ENCODE peak calls at places on chromosomes 11 and 22, in six cellular contexts. P, B, H, Y, G and Q are unnamed samples.

GRCh38 chr11:30258679-30259078 is 27.9 kb downstream of the FSHB start:
- DNase-seq in Y (no peak), B (no peak), G (no peak), P (no peak), H (no peak), Q (no peak)

GRCh38 chr11:117517097-117517496 is 189.4 kb downstream of the CEP164 start:
- DNase-seq in Y (no peak), H (no peak), G (no peak), P (no peak), B (no peak), Q (no peak)

GRCh38 chr11:85423331-85423730 is 203.8 kb downstream of the DLG2 start:
- DNase-seq in B (no peak), H (peak; percentile 50), P (no peak), G (peak; percentile 76), Y (no peak), Q (no peak)

GRCh38 chr22:17167486-17167885 is 8.4 kb upstream of the HDHD5 start:
- DNase-seq in Y (peak; percentile 34), H (no peak), G (no peak), P (peak; percentile 74), B (no peak), Q (peak; percentile 78)

GRCh38 chr11:72224587-72225410 is at the start of gene INPPL1:
- DNase-seq in H (peak; percentile 64), B (peak; percentile 65), P (peak; percentile 72), Y (peak; percentile 72), G (no peak), Q (peak; percentile 87)

GRCh38 chr11:59174664-59175033 is 2.7 kb downstream of the DTX4 start:
- DNase-seq in B (no peak), H (peak; percentile 70), G (no peak), P (no peak), Y (no peak), Q (no peak)

GRCh38 chr11:69815973-69816372 is 3.2 kb downstream of the FGF3 start:
- DNase-seq in Y (no peak), H (no peak), B (no peak), G (no peak), P (no peak), Q (no peak)

GRCh38 chr22:20324139-20324516 is 4.3 kb upstream of the DGCR6L start:
- DNase-seq in P (no peak), B (no peak), Y (no peak), H (no peak), G (no peak), Q (peak; percentile 8)

GRCh38 chr22:17707526-17707925 is 66.7 kb downstream of the BID start:
- DNase-seq in G (no peak), B (no peak), P (no peak), Y (no peak), H (no peak), Q (no peak)

GRCh38 chr11:123351375-123351774 is 78.7 kb upstream of the GRAMD1B start:
- DNase-seq in P (peak; percentile 44), G (peak; percentile 97), B (no peak), H (no peak), Y (peak; percentile 24), Q (no peak)

GRCh38 chr11:120058931-120059330 is 79.0 kb downstream of the TRIM29 start:
- DNase-seq in P (no peak), B (no peak), G (no peak), Y (no peak), H (no peak), Q (no peak)

GRCh38 chr11:117814766-117815261 is 9.7 kb downstream of the FXYD2 start:
- DNase-seq in Y (no peak), G (peak; percentile 71), B (peak; percentile 46), P (no peak), H (peak; percentile 94), Q (peak; percentile 84)

GRCh38 chr11:28932940-28933339 is 824.8 kb downstream of the METTL15 start:
- DNase-seq in Y (no peak), P (no peak), H (no peak), G (no peak), B (no peak), Q (no peak)

GRCh38 chr11:68149417-68149816 is 28.2 kb upstream of the CHKA start:
- DNase-seq in B (no peak), Y (peak; percentile 42), G (no peak), H (no peak), P (no peak), Q (no peak)

GRCh38 chr11:8059571-8060011 is 21.4 kb upstream of the TUB start:
- DNase-seq in H (no peak), G (no peak), B (no peak), Y (no peak), P (no peak), Q (no peak)

GRCh38 chr22:44658371-44658953 is 43.5 kb upstream of the PRR5 start:
- DNase-seq in H (peak; percentile 39), G (peak; percentile 44), Y (peak; percentile 66), P (peak; percentile 45), B (no peak), Q (no peak)

GRCh38 chr11:13169709-13170108 is 107.9 kb upstream of the BMAL1 start:
- DNase-seq in P (no peak), G (no peak), B (no peak), H (no peak), Y (no peak), Q (no peak)

GRCh38 chr11:63769044-63769718 is 606 bp upstream of the ZFTA start:
- DNase-seq in Y (peak; percentile 48), B (no peak), G (peak; percentile 31), P (peak; percentile 24), H (peak; percentile 43), Q (peak; percentile 26)

GRCh38 chr11:95119361-95120060 is 29.9 kb downstream of the ENDOD1 start:
- DNase-seq in P (no peak), Y (no peak), G (no peak), H (no peak), B (peak; percentile 70), Q (no peak)

GRCh38 chr11:62934496-62934785 is 13.3 kb upstream of the CHRM1 start:
- DNase-seq in H (no peak), B (no peak), Y (no peak), G (no peak), P (no peak), Q (no peak)

GRCh38 chr11:34356576-34356917 is 1.3 kb downstream of the ABTB2 start:
- DNase-seq in H (no peak), P (no peak), Y (no peak), G (no peak), B (no peak), Q (no peak)

GRCh38 chr11:78209478-78209877 is 20.8 kb downstream of the USP35 start:
- DNase-seq in Y (no peak), B (no peak), G (no peak), P (no peak), H (no peak), Q (no peak)

GRCh38 chr11:100557830-100558611 is 129.1 kb upstream of the ARHGAP42 start:
- DNase-seq in Y (no peak), H (no peak), P (no peak), B (no peak), G (no peak), Q (no peak)

GRCh38 chr11:27100534-27100933 is 59.9 kb downstream of the BBOX1 start:
- DNase-seq in H (no peak), P (no peak), Y (no peak), G (no peak), B (no peak), Q (no peak)

GRCh38 chr22:30361916-30362631 is 5.3 kb downstream of the CCDC157 start:
- DNase-seq in P (no peak), H (no peak), G (no peak), B (no peak), Y (no peak), Q (no peak)

GRCh38 chr11:125173556-125173955 is 9.0 kb downstream of the PKNOX2 start:
- DNase-seq in G (no peak), P (no peak), Y (no peak), H (no peak), B (no peak), Q (no peak)

GRCh38 chr22:37566903-37567798 is 6.9 kb downstream of the CDC42EP1 start:
- DNase-seq in P (peak; percentile 79), B (peak; percentile 90), G (peak; percentile 79), H (peak; percentile 95), Y (peak; percentile 85), Q (peak; percentile 96)

GRCh38 chr11:11313902-11314692 is 39.0 kb downstream of the CSNK2A3 start:
- DNase-seq in G (no peak), Y (no peak), B (no peak), P (peak; percentile 61), H (no peak), Q (no peak)

GRCh38 chr11:11313426-11313825 is 39.6 kb downstream of the CSNK2A3 start:
- DNase-seq in P (no peak), G (no peak), B (no peak), Y (no peak), H (no peak), Q (no peak)

GRCh38 chr11:11311169-11311568 is 41.9 kb downstream of the CSNK2A3 start:
- DNase-seq in H (no peak), P (no peak), Y (no peak), B (no peak), G (no peak), Q (no peak)

GRCh38 chr11:11309906-11310305 is 43.1 kb downstream of the CSNK2A3 start:
- DNase-seq in H (no peak), G (no peak), B (no peak), Y (no peak), P (no peak), Q (no peak)

GRCh38 chr11:11312738-11313137 is 40.3 kb downstream of the CSNK2A3 start:
- DNase-seq in G (no peak), B (no peak), P (no peak), Y (no peak), H (no peak), Q (no peak)
- H3K27me3 ChIP-seq in G (no peaks in the 10 kb centered on the region), B (no peaks in the 10 kb centered on the region), P (no peaks in the 10 kb centered on the region), Y (no peaks in the 10 kb centered on the region), H (no peaks in the 10 kb centered on the region), Q (no peaks in the 10 kb centered on the region)

DNA sequence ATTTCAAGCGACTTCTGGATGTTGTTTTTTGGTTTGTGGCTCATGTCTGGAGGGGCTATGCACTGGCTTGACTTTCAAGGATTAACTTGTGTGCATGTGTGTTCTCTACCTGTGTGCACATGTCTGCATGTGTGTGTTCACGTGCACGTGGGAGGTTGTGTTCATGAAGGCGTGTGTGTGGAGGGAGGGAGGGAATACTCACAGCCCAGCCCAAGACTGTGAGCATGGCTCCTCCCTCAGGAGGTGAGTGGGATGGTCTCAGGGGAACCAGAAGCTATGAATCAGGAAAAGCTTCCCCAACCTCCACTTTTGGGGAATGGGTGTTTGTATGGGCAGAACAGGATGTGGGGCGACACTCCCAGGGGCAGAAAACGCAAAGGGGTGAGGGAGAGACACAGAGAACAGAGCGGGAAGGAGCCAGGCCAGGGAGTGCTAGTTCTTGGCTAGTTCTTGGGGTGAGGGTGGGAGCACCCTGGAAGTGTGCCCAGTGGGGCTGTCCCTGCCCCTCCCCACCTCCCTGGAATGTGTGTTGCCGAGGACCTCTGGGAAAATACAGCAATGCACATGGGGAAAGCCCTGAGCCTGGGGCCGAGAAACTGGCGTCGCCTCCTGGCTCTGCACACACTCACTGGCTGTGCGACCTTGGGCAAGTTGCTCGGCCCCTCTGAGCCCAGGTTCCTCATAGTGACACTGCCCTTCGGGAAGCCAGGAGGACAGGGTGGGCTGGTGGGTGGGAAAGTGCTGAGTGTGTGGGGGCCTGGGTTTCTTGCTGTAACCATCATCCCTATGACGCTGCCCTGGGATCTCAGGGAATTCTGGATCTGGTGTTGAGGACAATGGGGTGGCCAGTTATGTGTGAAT is 16.9 kb upstream of the ALX4 start:
- DNase-seq in Y (no peak), G (no peak), B (no peak), H (no peak), P (no peak), Q (no peak)
- H3K27me3 ChIP-seq in Y (no peaks in the 10 kb centered on the region), G (peaks cover 89% of the 10 kb centered on the region), B (peaks cover 34% of the 10 kb centered on the region), H (peaks cover 92% of the 10 kb centered on the region), P (peaks cover 89% of the 10 kb centered on the region), Q (peaks cover 5% of the 10 kb centered on the region)

GRCh38 chr11:2218234-2218633 is 46.6 kb upstream of the TH start:
- DNase-seq in B (no peak), H (no peak), G (no peak), P (no peak), Y (no peak), Q (no peak)
- H3K27me3 ChIP-seq in B (no peaks in the 10 kb centered on the region), H (no peaks in the 10 kb centered on the region), G (no peaks in the 10 kb centered on the region), P (peaks cover 29% of the 10 kb centered on the region), Y (no peaks in the 10 kb centered on the region), Q (no peaks in the 10 kb centered on the region)

GRCh38 chr11:44753965-44754645 is 27.3 kb downstream of the TSPAN18 start:
- DNase-seq in B (no peak), G (no peak), Y (no peak), P (no peak), H (no peak), Q (no peak)
- H3K27me3 ChIP-seq in B (no peaks in the 10 kb centered on the region), G (no peaks in the 10 kb centered on the region), Y (no peaks in the 10 kb centered on the region), P (no peaks in the 10 kb centered on the region), H (no peaks in the 10 kb centered on the region), Q (no peaks in the 10 kb centered on the region)